ENCODE peak calls at places on chromosomes 1 and 21, in seven cellular contexts. One of them, this sample, is unnamed.

GRCh38 chr1:56535949-56536348 is 43.4 kb downstream of the PLPP3 start:
- DNase-seq in cardiac muscle cell: no peak
- DNase-seq in breast epithelium: no peak
- DNase-seq in AG10803: no peak
- DNase-seq in stomach: peak
- DNase-seq in CD8-positive, alpha-beta T cell: no peak
- DNase-seq in cardiac fibroblast: no peak
- DNase-seq in this sample: no peak

GRCh38 chr1:236239186-236239585 is 42.6 kb downstream of the ERO1B start:
- DNase-seq in breast epithelium: no peak
- DNase-seq in stomach: no peak
- DNase-seq in cardiac fibroblast: no peak
- DNase-seq in AG10803: no peak
- DNase-seq in cardiac muscle cell: no peak
- DNase-seq in CD8-positive, alpha-beta T cell: no peak
- DNase-seq in this sample: no peak

GRCh38 chr1:69649383-69649782 is 81.7 kb downstream of the LRRC7 start:
- DNase-seq in cardiac muscle cell: no peak
- DNase-seq in AG10803: no peak
- DNase-seq in breast epithelium: no peak
- DNase-seq in CD8-positive, alpha-beta T cell: no peak
- DNase-seq in cardiac fibroblast: no peak
- DNase-seq in stomach: no peak
- DNase-seq in this sample: no peak

GRCh38 chr1:82371844-82372498 is 571.2 kb downstream of the ADGRL2 start:
- DNase-seq in cardiac muscle cell: no peak
- DNase-seq in stomach: no peak
- DNase-seq in CD8-positive, alpha-beta T cell: no peak
- DNase-seq in cardiac fibroblast: peak
- DNase-seq in breast epithelium: no peak
- DNase-seq in AG10803: no peak
- DNase-seq in this sample: no peak

GRCh38 chr1:51648180-51649109 is 31.6 kb downstream of the OSBPL9 start:
- DNase-seq in AG10803: peak
- DNase-seq in stomach: no peak
- DNase-seq in breast epithelium: no peak
- DNase-seq in cardiac fibroblast: peak
- DNase-seq in CD8-positive, alpha-beta T cell: no peak
- DNase-seq in cardiac muscle cell: peak
- DNase-seq in this sample: no peak

GRCh38 chr21:33963848-33964555 is 48.4 kb upstream of the ATP5PO start:
- DNase-seq in cardiac fibroblast: no peak
- DNase-seq in stomach: no peak
- DNase-seq in CD8-positive, alpha-beta T cell: no peak
- DNase-seq in breast epithelium: no peak
- DNase-seq in AG10803: no peak
- DNase-seq in cardiac muscle cell: no peak
- DNase-seq in this sample: no peak

GRCh38 chr1:43405219-43405875 is 15.6 kb downstream of the SZT2 start:
- DNase-seq in stomach: no peak
- DNase-seq in breast epithelium: no peak
- DNase-seq in CD8-positive, alpha-beta T cell: no peak
- DNase-seq in cardiac fibroblast: no peak
- DNase-seq in AG10803: no peak
- DNase-seq in cardiac muscle cell: peak
- DNase-seq in this sample: no peak

GRCh38 chr1:29632436-29633270 is 396.3 kb downstream of the PTPRU start:
- DNase-seq in stomach: no peak
- DNase-seq in CD8-positive, alpha-beta T cell: no peak
- DNase-seq in breast epithelium: peak
- DNase-seq in AG10803: no peak
- DNase-seq in cardiac muscle cell: no peak
- DNase-seq in cardiac fibroblast: no peak
- DNase-seq in this sample: no peak

GRCh38 chr1:54332781-54333585 is 73.2 kb downstream of the SSBP3 start:
- DNase-seq in AG10803: no peak
- DNase-seq in breast epithelium: no peak
- DNase-seq in CD8-positive, alpha-beta T cell: no peak
- DNase-seq in cardiac fibroblast: no peak
- DNase-seq in stomach: no peak
- DNase-seq in cardiac muscle cell: no peak
- DNase-seq in this sample: no peak

GRCh38 chr1:55836086-55836485 is 620.9 kb upstream of the USP24 start:
- DNase-seq in CD8-positive, alpha-beta T cell: no peak
- DNase-seq in stomach: no peak
- DNase-seq in AG10803: no peak
- DNase-seq in cardiac muscle cell: no peak
- DNase-seq in breast epithelium: no peak
- DNase-seq in cardiac fibroblast: no peak
- DNase-seq in this sample: no peak

GRCh38 chr1:98681812-98682211 is 20.3 kb downstream of the SNX7 start:
- DNase-seq in CD8-positive, alpha-beta T cell: no peak
- DNase-seq in AG10803: no peak
- DNase-seq in cardiac fibroblast: no peak
- DNase-seq in breast epithelium: no peak
- DNase-seq in cardiac muscle cell: no peak
- DNase-seq in stomach: no peak
- DNase-seq in this sample: no peak

GRCh38 chr21:34779860-34780259 is 111.1 kb downstream of the CLIC6 start:
- DNase-seq in cardiac muscle cell: no peak
- DNase-seq in AG10803: no peak
- DNase-seq in breast epithelium: no peak
- DNase-seq in stomach: no peak
- DNase-seq in cardiac fibroblast: no peak
- DNase-seq in CD8-positive, alpha-beta T cell: no peak
- DNase-seq in this sample: no peak

GRCh38 chr1:202811296-202812175 is 782 bp downstream of the PCAT6 start:
- DNase-seq in cardiac muscle cell: peak
- DNase-seq in stomach: no peak
- DNase-seq in CD8-positive, alpha-beta T cell: peak
- DNase-seq in breast epithelium: no peak
- DNase-seq in AG10803: no peak
- DNase-seq in cardiac fibroblast: peak
- DNase-seq in this sample: no peak

GRCh38 chr21:35002879-35003722 is 46.0 kb downstream of the RUNX1 start:
- DNase-seq in stomach: no peak
- DNase-seq in breast epithelium: no peak
- DNase-seq in AG10803: peak
- DNase-seq in cardiac muscle cell: peak
- DNase-seq in cardiac fibroblast: peak
- DNase-seq in CD8-positive, alpha-beta T cell: no peak
- DNase-seq in this sample: no peak

GRCh38 chr1:216310776-216311175 is 112.5 kb downstream of the USH2A start:
- DNase-seq in AG10803: peak
- DNase-seq in breast epithelium: no peak
- DNase-seq in cardiac muscle cell: peak
- DNase-seq in stomach: peak
- DNase-seq in CD8-positive, alpha-beta T cell: no peak
- DNase-seq in cardiac fibroblast: peak
- DNase-seq in this sample: no peak

GRCh38 chr1:107530543-107530942 is 389.7 kb downstream of the NTNG1 start:
- DNase-seq in stomach: no peak
- DNase-seq in cardiac fibroblast: no peak
- DNase-seq in breast epithelium: no peak
- DNase-seq in CD8-positive, alpha-beta T cell: no peak
- DNase-seq in AG10803: peak
- DNase-seq in cardiac muscle cell: no peak
- DNase-seq in this sample: no peak

GRCh38 chr1:151143986-151144385 is 2.4 kb downstream of the SEMA6C start:
- DNase-seq in cardiac fibroblast: no peak
- DNase-seq in CD8-positive, alpha-beta T cell: no peak
- DNase-seq in cardiac muscle cell: no peak
- DNase-seq in AG10803: no peak
- DNase-seq in breast epithelium: no peak
- DNase-seq in stomach: no peak
- DNase-seq in this sample: no peak

DNA sequence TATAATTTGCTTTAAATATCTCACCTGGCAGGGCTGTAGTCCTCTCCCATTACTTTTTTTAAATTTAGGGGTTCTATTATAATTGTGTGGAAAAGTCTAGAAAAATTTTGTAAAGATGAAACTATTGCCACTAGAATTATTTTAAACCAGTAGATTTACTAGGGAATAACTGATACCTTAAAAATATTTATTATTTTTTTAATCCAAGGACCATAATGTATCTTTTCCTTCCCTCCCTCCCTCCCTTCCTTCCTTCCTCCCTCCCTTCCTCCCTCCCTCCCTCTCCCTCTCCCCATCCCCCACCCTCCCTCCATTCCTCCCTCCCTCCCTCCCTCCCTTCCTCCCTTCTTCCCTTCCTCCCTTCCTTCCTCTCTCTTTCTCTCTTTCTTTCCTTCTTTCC is 90.5 kb downstream of the DNM3 start:
- DNase-seq in cardiac fibroblast: no peak
- DNase-seq in CD8-positive, alpha-beta T cell: no peak
- DNase-seq in AG10803: no peak
- DNase-seq in cardiac muscle cell: no peak
- DNase-seq in stomach: no peak
- DNase-seq in breast epithelium: no peak
- DNase-seq in this sample: no peak
- H3K4me3 ChIP-seq in cardiac fibroblast: no peak
- H3K4me3 ChIP-seq in CD8-positive, alpha-beta T cell: no peak
- H3K4me3 ChIP-seq in AG10803: no peak
- H3K4me3 ChIP-seq in cardiac muscle cell: no peak
- H3K4me3 ChIP-seq in stomach: no peak
- H3K4me3 ChIP-seq in breast epithelium: no peak
- H3K4me3 ChIP-seq in this sample: no peak

GRCh38 chr1:87336623-87337067 is 8.0 kb downstream of the LMO4 start:
- DNase-seq in stomach: no peak
- DNase-seq in AG10803: no peak
- DNase-seq in breast epithelium: no peak
- DNase-seq in cardiac fibroblast: no peak
- DNase-seq in cardiac muscle cell: no peak
- DNase-seq in CD8-positive, alpha-beta T cell: no peak
- DNase-seq in this sample: no peak

GRCh38 chr1:87334351-87335174 is 5.9 kb downstream of the LMO4 start:
- DNase-seq in cardiac fibroblast: peak
- DNase-seq in AG10803: no peak
- DNase-seq in stomach: no peak
- DNase-seq in breast epithelium: no peak
- DNase-seq in cardiac muscle cell: no peak
- DNase-seq in CD8-positive, alpha-beta T cell: no peak
- DNase-seq in this sample: no peak

GRCh38 chr1:87335175-87335992 is 6.7 kb downstream of the LMO4 start:
- DNase-seq in cardiac fibroblast: peak
- DNase-seq in cardiac muscle cell: peak
- DNase-seq in AG10803: peak
- DNase-seq in breast epithelium: peak
- DNase-seq in stomach: peak
- DNase-seq in CD8-positive, alpha-beta T cell: peak
- DNase-seq in this sample: no peak

GRCh38 chr1:87331319-87332269 is 2.9 kb downstream of the LMO4 start:
- DNase-seq in stomach: peak
- DNase-seq in CD8-positive, alpha-beta T cell: peak
- DNase-seq in AG10803: peak
- DNase-seq in breast epithelium: peak
- DNase-seq in cardiac fibroblast: peak
- DNase-seq in cardiac muscle cell: peak
- DNase-seq in this sample: peak

GRCh38 chr1:87333692-87334347 is 5.1 kb downstream of the LMO4 start:
- DNase-seq in breast epithelium: no peak
- DNase-seq in cardiac fibroblast: peak
- DNase-seq in stomach: no peak
- DNase-seq in CD8-positive, alpha-beta T cell: no peak
- DNase-seq in AG10803: no peak
- DNase-seq in cardiac muscle cell: no peak
- DNase-seq in this sample: no peak
- H3K4me3 ChIP-seq in breast epithelium: peak
- H3K4me3 ChIP-seq in cardiac fibroblast: peak
- H3K4me3 ChIP-seq in stomach: peak
- H3K4me3 ChIP-seq in CD8-positive, alpha-beta T cell: no peak
- H3K4me3 ChIP-seq in AG10803: peak
- H3K4me3 ChIP-seq in cardiac muscle cell: peak
- H3K4me3 ChIP-seq in this sample: peak

DNA sequence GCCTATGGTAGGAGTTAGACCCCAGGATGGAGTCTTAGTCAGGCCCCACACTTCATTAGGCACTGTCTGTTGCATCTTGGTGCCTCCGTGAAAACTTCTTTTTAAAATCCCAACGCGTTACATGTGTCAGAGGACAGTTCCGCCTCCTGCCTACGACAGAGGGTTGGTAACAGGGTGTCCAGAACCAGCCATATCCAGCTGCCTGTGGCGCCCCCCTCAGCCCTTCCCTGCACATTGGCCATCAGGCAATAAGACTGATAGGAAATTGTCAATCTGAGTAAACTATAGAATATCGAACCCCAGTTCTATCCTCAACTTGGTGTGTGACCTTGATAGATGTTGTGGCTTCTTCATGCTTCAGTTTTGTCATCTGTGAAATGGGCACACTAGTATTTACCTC is 108.6 kb upstream of the CSF3R start:
- DNase-seq in cardiac muscle cell: no peak
- DNase-seq in breast epithelium: no peak
- DNase-seq in AG10803: no peak
- DNase-seq in CD8-positive, alpha-beta T cell: no peak
- DNase-seq in cardiac fibroblast: no peak
- DNase-seq in stomach: no peak
- DNase-seq in this sample: no peak
- H3K4me3 ChIP-seq in cardiac muscle cell: no peak
- H3K4me3 ChIP-seq in breast epithelium: no peak
- H3K4me3 ChIP-seq in AG10803: no peak
- H3K4me3 ChIP-seq in CD8-positive, alpha-beta T cell: no peak
- H3K4me3 ChIP-seq in cardiac fibroblast: no peak
- H3K4me3 ChIP-seq in stomach: no peak
- H3K4me3 ChIP-seq in this sample: no peak

GRCh38 chr1:17204546-17205440 is at the start of gene PADI1:
- DNase-seq in breast epithelium: no peak
- DNase-seq in cardiac muscle cell: no peak
- DNase-seq in AG10803: no peak
- DNase-seq in cardiac fibroblast: no peak
- DNase-seq in stomach: no peak
- DNase-seq in CD8-positive, alpha-beta T cell: no peak
- DNase-seq in this sample: no peak

GRCh38 chr1:17207046-17207445 is 2.1 kb downstream of the PADI1 start:
- DNase-seq in cardiac muscle cell: no peak
- DNase-seq in stomach: peak
- DNase-seq in AG10803: no peak
- DNase-seq in breast epithelium: no peak
- DNase-seq in cardiac fibroblast: no peak
- DNase-seq in CD8-positive, alpha-beta T cell: no peak
- DNase-seq in this sample: no peak

GRCh38 chr1:17207540-17207939 is 2.6 kb downstream of the PADI1 start:
- DNase-seq in AG10803: no peak
- DNase-seq in CD8-positive, alpha-beta T cell: no peak
- DNase-seq in stomach: no peak
- DNase-seq in cardiac muscle cell: no peak
- DNase-seq in cardiac fibroblast: no peak
- DNase-seq in breast epithelium: no peak
- DNase-seq in this sample: no peak

GRCh38 chr1:17206196-17206595 is 1.3 kb downstream of the PADI1 start:
- DNase-seq in stomach: no peak
- DNase-seq in cardiac fibroblast: no peak
- DNase-seq in cardiac muscle cell: no peak
- DNase-seq in AG10803: no peak
- DNase-seq in breast epithelium: no peak
- DNase-seq in CD8-positive, alpha-beta T cell: no peak
- DNase-seq in this sample: no peak

GRCh38 chr1:17205652-17206051 is 724 bp downstream of the PADI1 start:
- DNase-seq in AG10803: no peak
- DNase-seq in stomach: no peak
- DNase-seq in cardiac muscle cell: no peak
- DNase-seq in breast epithelium: no peak
- DNase-seq in cardiac fibroblast: no peak
- DNase-seq in CD8-positive, alpha-beta T cell: no peak
- DNase-seq in this sample: no peak
- H3K4me3 ChIP-seq in AG10803: no peak
- H3K4me3 ChIP-seq in stomach: no peak
- H3K4me3 ChIP-seq in cardiac muscle cell: no peak
- H3K4me3 ChIP-seq in breast epithelium: no peak
- H3K4me3 ChIP-seq in cardiac fibroblast: no peak
- H3K4me3 ChIP-seq in CD8-positive, alpha-beta T cell: no peak
- H3K4me3 ChIP-seq in this sample: no peak

This sample was measured in thoracic aorta.